ENCODE peak calls at places on chromosomes 6 and 20, in five cellular contexts. G is hepatic stellate cell, A is tibial nerve, E is memory B cell, S is NCI-H1417. X is an unnamed sample.
A peak's percentile ranks its signal among the peaks of the same experiment; 100 is the strongest.

GRCh38 chr6:125747589-125748533 is 1.6 kb upstream of the HEY2 start:
- DNase-seq in G (no peak), A (no peak), E (peak; percentile 24), S (peak; percentile 93), X (no peak)

GRCh38 chr20:235891-236290 is 8.8 kb downstream of the DEFB129 start:
- DNase-seq in G (no peak), A (no peak), E (no peak), S (peak; percentile 16), X (no peak)

GRCh38 chr6:144416244-144416643 is 131.1 kb downstream of the UTRN start:
- DNase-seq in G (no peak), A (no peak), E (no peak), S (no peak), X (no peak)

GRCh38 chr20:11891081-11891826 is 26.4 kb upstream of the BTBD3 start:
- DNase-seq in G (peak; percentile 24), A (no peak), E (no peak), S (peak; percentile 88), X (no peak)

GRCh38 chr6:74289881-74290280 is 593.9 kb downstream of the CD109 start:
- DNase-seq in G (no peak), A (no peak), E (no peak), S (no peak), X (no peak)

GRCh38 chr20:37357481-37358365 is 11.8 kb downstream of the SRC start:
- DNase-seq in G (no peak), A (no peak), E (no peak), S (peak; percentile 22), X (peak; percentile 78)

GRCh38 chr6:84575264-84575663 is 189.1 kb downstream of the TBX18 start:
- DNase-seq in G (no peak), A (no peak), E (no peak), S (peak; percentile 70), X (no peak)

GRCh38 chr20:48292806-48293205 is 507.5 kb upstream of the SULF2 start:
- DNase-seq in G (no peak), A (no peak), E (no peak), S (no peak), X (no peak)

GRCh38 chr20:46802696-46803445 is 91.8 kb upstream of the EYA2 start:
- DNase-seq in G (no peak), A (no peak), E (no peak), S (no peak), X (no peak)

GRCh38 chr6:106973841-106974336 is 640 bp downstream of the CD24 start:
- DNase-seq in G (no peak), A (no peak), E (peak; percentile 9), S (peak; percentile 87), X (peak; percentile 58)

GRCh38 chr6:142236686-142237085 is 65.1 kb upstream of the ADGRG6 start:
- DNase-seq in G (no peak), A (no peak), E (no peak), S (no peak), X (no peak)

GRCh38 chr6:73566954-73567591 is 46.2 kb upstream of the EEF1A1 start:
- DNase-seq in G (no peak), A (peak; percentile 43), E (no peak), S (no peak), X (no peak)

GRCh38 chr6:3759656-3760245 is 8.2 kb upstream of the PXDC1 start:
- DNase-seq in G (peak; percentile 83), A (no peak), E (no peak), S (no peak), X (no peak)

GRCh38 chr20:63747622-63748355 is 8.2 kb downstream of the SLC2A4RG start:
- DNase-seq in G (no peak), A (no peak), E (no peak), S (no peak), X (no peak)

GRCh38 chr6:137389150-137389664 is 105.0 kb downstream of the OLIG3 start:
- DNase-seq in G (no peak), A (no peak), E (peak; percentile 9), S (no peak), X (no peak)

GRCh38 chr6:130841128-130841728 is 14.0 kb downstream of the SMLR1 start:
- DNase-seq in G (no peak), A (no peak), E (no peak), S (no peak), X (no peak)

X was measured in RWPE2.